ENCODE peak calls at places on chromosomes 2 and 18, in seven cellular contexts. M, F, I, D, A, N and V are unnamed samples.

GRCh38 chr2:179861027-179861776 is at the start of gene ZNF385B:
- DNase-seq in M (no peak), F (peak), I (no peak), D (no peak), A (no peak), N (no peak), V (peak)

GRCh38 chr2:73214120-73215035 is at the start of gene SMYD5:
- DNase-seq in M (peak), F (peak), I (peak), D (peak), A (peak), N (peak), V (peak)

GRCh38 chr18:67483237-67483636 is 33.3 kb downstream of the DSEL start:
- DNase-seq in M (no peak), F (no peak), I (no peak), D (no peak), A (no peak), N (no peak), V (no peak)

GRCh38 chr2:228689049-228689448 is 507.6 kb upstream of the SPHKAP start:
- DNase-seq in M (peak), F (peak), I (no peak), D (no peak), A (no peak), N (peak), V (peak)

GRCh38 chr2:116718451-116718850 is 1096.0 kb upstream of the DDX18 start:
- DNase-seq in M (no peak), F (no peak), I (no peak), D (no peak), A (no peak), N (no peak), V (no peak)

GRCh38 chr2:158501301-158501700 is 44.5 kb downstream of the PKP4 start:
- DNase-seq in M (no peak), F (no peak), I (no peak), D (no peak), A (peak), N (no peak), V (no peak)

GRCh38 chr18:59988098-59988706 is 88.4 kb downstream of the PMAIP1 start:
- DNase-seq in M (peak), F (peak), I (peak), D (peak), A (peak), N (peak), V (peak)

GRCh38 chr18:1467461-1467964 is 562.8 kb downstream of the ADCYAP1 start:
- DNase-seq in M (no peak), F (no peak), I (no peak), D (no peak), A (no peak), N (no peak), V (no peak)

GRCh38 chr18:67265464-67266245 is 250.9 kb downstream of the DSEL start:
- DNase-seq in M (peak), F (peak), I (peak), D (no peak), A (no peak), N (no peak), V (no peak)

GRCh38 chr2:74201596-74201995 is 3.2 kb downstream of the MTHFD2 start:
- DNase-seq in M (peak), F (peak), I (peak), D (no peak), A (no peak), N (no peak), V (no peak)

GRCh38 chr2:85547089-85547858 is 8.3 kb downstream of the MAT2A start:
- DNase-seq in M (peak), F (no peak), I (no peak), D (no peak), A (no peak), N (no peak), V (no peak)

GRCh38 chr2:24917086-24917485 is 3.0 kb downstream of the ADCY3 start:
- DNase-seq in M (peak), F (peak), I (no peak), D (no peak), A (no peak), N (no peak), V (no peak)

GRCh38 chr2:100292022-100292580 is 30.2 kb downstream of the LONRF2 start:
- DNase-seq in M (peak), F (peak), I (peak), D (peak), A (peak), N (peak), V (no peak)

GRCh38 chr2:172861632-172862031 is 126.0 kb downstream of the RAPGEF4 start:
- DNase-seq in M (no peak), F (no peak), I (no peak), D (no peak), A (no peak), N (no peak), V (no peak)

GRCh38 chr2:85735691-85736090 is 18.1 kb upstream of the ATOH8 start:
- DNase-seq in M (no peak), F (no peak), I (no peak), D (no peak), A (no peak), N (no peak), V (no peak)

GRCh38 chr2:37795938-37796337 is 124.5 kb upstream of the CDC42EP3 start:
- DNase-seq in M (peak), F (peak), I (no peak), D (no peak), A (no peak), N (no peak), V (no peak)

GRCh38 chr2:65075605-65076344 is 19.6 kb downstream of the CEP68 start:
- DNase-seq in M (peak), F (peak), I (no peak), D (no peak), A (peak), N (no peak), V (peak)

GRCh38 chr2:222919841-222920609 is 59.2 kb downstream of the ACSL3 start:
- DNase-seq in M (peak), F (peak), I (peak), D (no peak), A (no peak), N (peak), V (no peak)

GRCh38 chr2:222915092-222915957 is 54.5 kb downstream of the ACSL3 start:
- DNase-seq in M (peak), F (peak), I (no peak), D (no peak), A (no peak), N (peak), V (no peak)

GRCh38 chr2:222912776-222913175 is 51.9 kb downstream of the ACSL3 start:
- DNase-seq in M (no peak), F (no peak), I (no peak), D (no peak), A (no peak), N (no peak), V (no peak)

GRCh38 chr2:222920657-222921186 is 59.9 kb downstream of the ACSL3 start:
- DNase-seq in M (no peak), F (no peak), I (no peak), D (no peak), A (no peak), N (no peak), V (no peak)

GRCh38 chr2:222916229-222917197 is 55.7 kb downstream of the ACSL3 start:
- DNase-seq in M (no peak), F (peak), I (no peak), D (no peak), A (no peak), N (no peak), V (no peak)
- TF ChIP-seq CTCF in M (no peak), F (peak), I (no peak), D (no peak), A (no peak), N (peak), V (no peak)

GRCh38 chr2:7692657-7693161 is 775.5 kb downstream of the RNF144A start:
- DNase-seq in M (peak), F (peak), I (peak), D (no peak), A (no peak), N (peak), V (no peak)

GRCh38 chr2:7701807-7702206 is 784.6 kb downstream of the RNF144A start:
- DNase-seq in M (no peak), F (no peak), I (no peak), D (no peak), A (no peak), N (no peak), V (no peak)

GRCh38 chr2:7693246-7694065 is 776.2 kb downstream of the RNF144A start:
- DNase-seq in M (no peak), F (no peak), I (no peak), D (no peak), A (no peak), N (no peak), V (no peak)

GRCh38 chr2:7694066-7695000 is 777.1 kb downstream of the RNF144A start:
- DNase-seq in M (no peak), F (no peak), I (no peak), D (no peak), A (no peak), N (no peak), V (no peak)

GRCh38 chr2:7697052-7697451 is 779.8 kb downstream of the RNF144A start:
- DNase-seq in M (no peak), F (no peak), I (no peak), D (no peak), A (no peak), N (no peak), V (no peak)
- TF ChIP-seq CTCF in M (no peak), F (no peak), I (no peak), D (no peak), A (no peak), N (no peak), V (no peak)

DNA sequence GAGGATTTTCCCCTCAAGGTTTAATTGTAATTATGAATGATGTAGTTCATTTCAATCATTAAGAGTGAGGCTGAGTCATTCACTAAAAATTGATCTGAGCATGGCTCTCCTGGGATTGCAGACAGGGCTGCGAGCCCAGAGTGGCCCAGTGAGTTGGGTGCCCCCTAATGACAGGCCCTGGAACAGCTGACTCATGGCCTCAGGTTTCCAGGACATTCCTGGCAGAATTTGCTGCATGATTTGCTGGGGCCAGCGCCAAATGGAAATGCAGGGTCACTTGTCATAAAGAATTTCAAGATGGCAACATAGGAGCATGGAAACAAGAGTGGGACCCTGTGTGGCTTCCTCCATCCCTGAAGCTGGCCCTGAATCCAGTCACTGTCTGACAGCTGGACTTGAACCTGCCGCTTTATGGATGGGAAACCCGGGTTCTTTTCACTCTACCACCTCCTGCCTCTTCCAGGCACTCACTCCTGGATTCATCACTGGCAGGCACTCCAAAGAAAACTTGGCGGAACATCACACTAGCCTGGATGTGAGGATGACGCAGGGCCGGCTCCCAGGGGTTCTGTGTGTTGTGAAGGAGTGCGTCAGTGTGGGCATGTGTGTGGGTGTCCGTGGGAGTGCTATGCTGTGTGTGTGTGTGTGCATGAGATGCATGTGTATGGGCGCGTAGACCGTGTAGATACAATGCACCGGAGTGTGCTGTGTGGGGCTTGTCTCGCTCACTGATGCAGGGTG is 15.2 kb downstream of the OTOF start:
- DNase-seq in M (peak), F (peak), I (peak), D (no peak), A (peak), N (peak), V (peak)
- TF ChIP-seq CTCF in M (peak), F (peak), I (peak), D (peak), A (no peak), N (peak), V (peak)

GRCh38 chr2:156892449-156893335 is 364.8 kb upstream of the GALNT5 start:
- DNase-seq in M (peak), F (peak), I (no peak), D (no peak), A (no peak), N (peak), V (no peak)
- TF ChIP-seq CTCF in M (peak), F (peak), I (peak), D (peak), A (no peak), N (peak), V (peak)

DNA sequence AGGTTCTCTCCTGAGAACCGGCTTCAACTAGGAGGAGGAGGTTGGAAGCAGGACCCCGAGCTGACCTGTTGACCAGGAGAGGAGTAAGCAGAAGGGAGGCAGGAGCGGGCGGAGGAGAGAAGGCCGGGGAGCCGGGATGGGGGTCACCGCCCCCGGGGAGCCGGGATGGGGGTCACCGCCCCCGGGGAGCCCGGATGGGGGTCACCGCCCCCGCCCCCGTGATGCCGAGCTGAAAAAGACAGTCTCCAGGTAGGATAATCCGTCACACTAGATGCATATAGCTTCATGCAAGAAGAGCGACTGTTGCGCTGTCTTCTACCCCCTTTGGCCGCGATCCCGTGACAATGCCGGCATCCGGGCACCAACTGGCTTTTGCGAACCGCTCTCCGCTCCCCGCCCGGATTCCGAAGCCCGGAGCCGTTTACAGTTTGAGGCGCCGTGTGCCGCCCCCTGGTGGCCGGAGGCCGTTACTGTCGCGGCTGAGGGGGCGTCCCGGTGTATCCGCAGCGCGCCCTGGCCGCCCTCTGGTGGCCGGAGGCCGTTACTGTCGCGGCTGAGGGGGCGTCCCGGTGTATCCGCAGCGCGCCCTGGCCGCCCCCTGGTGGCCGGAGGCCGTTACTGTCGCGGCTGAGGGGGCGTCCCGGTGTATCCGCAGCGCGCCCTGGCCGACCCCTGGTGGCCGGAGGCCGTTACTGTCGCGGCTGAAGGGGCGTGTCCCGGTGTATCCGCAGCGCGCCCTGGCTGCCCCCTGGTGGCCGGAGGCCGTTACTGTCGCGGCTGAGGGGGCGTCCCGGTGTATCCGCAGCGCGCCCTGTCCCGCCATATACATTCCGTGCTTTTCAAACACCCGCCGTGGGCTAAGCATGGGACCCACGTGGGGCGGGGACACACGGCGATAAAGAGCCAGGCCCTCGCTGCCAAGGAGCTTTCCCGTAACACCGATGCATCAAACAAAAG is 89.6 kb downstream of the ACTR3 start:
- DNase-seq in M (no peak), F (no peak), I (no peak), D (no peak), A (no peak), N (peak), V (peak)
- TF ChIP-seq CTCF in M (peak), F (peak), I (no peak), D (no peak), A (peak), N (peak), V (peak)

DNA sequence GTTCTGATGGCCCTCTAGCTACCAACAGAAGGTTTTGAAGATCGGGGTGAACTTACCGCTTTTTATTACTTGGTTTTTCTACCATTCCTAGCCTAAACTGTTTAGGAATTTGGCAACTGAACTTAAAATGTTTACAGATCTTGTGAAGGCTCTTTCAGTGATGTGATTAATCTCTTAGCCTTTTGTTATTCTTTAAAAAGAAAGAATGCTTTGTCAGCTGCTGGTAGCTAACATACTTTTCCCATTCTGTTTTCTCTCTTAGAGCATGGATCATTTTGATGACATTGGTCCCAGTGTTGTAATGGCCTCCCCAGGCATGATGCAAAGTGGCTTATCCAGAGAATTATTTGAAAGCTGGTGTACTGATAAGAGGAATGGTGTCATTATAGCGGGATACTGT is 18.1 kb downstream of the CPSF3 start:
- DNase-seq in M (peak), F (no peak), I (no peak), D (no peak), A (no peak), N (no peak), V (no peak)
- TF ChIP-seq CTCF in M (no peak), F (no peak), I (no peak), D (no peak), A (no peak), N (no peak), V (no peak)